ENCODE peak calls at places on chromosomes 1 and 21, in six cellular contexts. V is WTC11, L is K562, K is endothelial cell of umbilical vein, Z is A549, A is H1. G is an unnamed sample.

GRCh38 chr1:98049370-98050115 is 128.7 kb upstream of the DPYD start:
- DNase-seq in Z (no peak), K (peak; percentile 30), L (no peak), A (no peak), V (peak; percentile 36), G (no peak)

GRCh38 chr1:89754518-89754917 is 66.3 kb upstream of the LRRC8D start:
- DNase-seq in L (no peak), A (no peak), V (no peak), Z (no peak), K (no peak), G (no peak)

GRCh38 chr1:35660581-35661473 is 19.5 kb upstream of the PSMB2 start:
- DNase-seq in L (peak; percentile 65), V (peak; percentile 66), K (peak; percentile 30), Z (peak; percentile 20), A (peak; percentile 17), G (no peak)

GRCh38 chr1:56502700-56503245 is 76.6 kb downstream of the PLPP3 start:
- DNase-seq in K (peak; percentile 76), Z (peak; percentile 11), A (no peak), V (no peak), L (peak; percentile 76), G (peak; percentile 37)

GRCh38 chr1:73366734-73367413 is 831.1 kb downstream of the LRRIQ3 start:
- DNase-seq in K (no peak), A (no peak), L (no peak), Z (no peak), V (no peak), G (no peak)

GRCh38 chr1:24713176-24713575 is 32.1 kb upstream of the CLIC4 start:
- DNase-seq in L (no peak), V (no peak), Z (no peak), K (no peak), A (no peak), G (no peak)

GRCh38 chr1:21126324-21126723 is 50.4 kb downstream of the EIF4G3 start:
- DNase-seq in V (peak; percentile 31), Z (no peak), L (no peak), K (no peak), A (peak; percentile 10), G (peak; percentile 67)

GRCh38 chr1:198771562-198772153 is 132.8 kb downstream of the PTPRC start:
- DNase-seq in Z (peak; percentile 42), V (no peak), K (peak; percentile 82), A (no peak), L (peak; percentile 20), G (peak; percentile 7)

GRCh38 chr1:230643887-230644286 is 1.6 kb downstream of the COG2 start:
- DNase-seq in K (no peak), L (peak; percentile 45), Z (peak; percentile 10), V (no peak), A (no peak), G (no peak)

GRCh38 chr1:165143437-165144065 is 213.0 kb downstream of the LMX1A start:
- DNase-seq in Z (no peak), K (no peak), L (peak; percentile 59), V (peak; percentile 75), A (no peak), G (peak; percentile 6)

GRCh38 chr1:210483821-210484220 is 155.1 kb downstream of the HHAT start:
- DNase-seq in V (no peak), A (no peak), Z (no peak), L (no peak), K (no peak), G (no peak)

GRCh38 chr1:29767769-29768425 is 531.6 kb downstream of the PTPRU start:
- DNase-seq in K (no peak), L (no peak), Z (no peak), V (no peak), A (no peak), G (no peak)

GRCh38 chr1:14922942-14923341 is 230.6 kb upstream of the TMEM51 start:
- DNase-seq in L (no peak), Z (no peak), A (no peak), K (no peak), V (no peak), G (no peak)

GRCh38 chr1:59061876-59062275 is 235.0 kb upstream of the FGGY start:
- DNase-seq in Z (peak; percentile 44), A (no peak), V (no peak), L (peak; percentile 32), K (peak; percentile 94), G (no peak)

GRCh38 chr21:42796327-42797062 is 82.8 kb downstream of the WDR4 start:
- DNase-seq in Z (no peak), V (no peak), L (peak; percentile 37), K (no peak), A (no peak), G (peak; percentile 63)

GRCh38 chr1:25799758-25800537 is at the start of gene SELENON:
- DNase-seq in V (peak; percentile 80), K (peak; percentile 51), Z (no peak), A (no peak), L (peak; percentile 51), G (peak; percentile 20)

GRCh38 chr1:198638894-198639319 is at the start of gene PTPRC:
- DNase-seq in Z (no peak), A (no peak), K (no peak), L (peak; percentile 60), V (no peak), G (no peak)

GRCh38 chr1:201331166-201331565 is 46.3 kb downstream of the TNNT2 start:
- DNase-seq in L (no peak), A (no peak), K (no peak), V (no peak), Z (no peak), G (no peak)

GRCh38 chr21:34732388-34732821 is 63.6 kb downstream of the CLIC6 start:
- DNase-seq in K (no peak), L (no peak), A (no peak), V (no peak), Z (no peak), G (no peak)

GRCh38 chr1:23624440-23624839 is 65.1 kb upstream of the ID3 start:
- DNase-seq in A (no peak), K (no peak), V (no peak), L (no peak), Z (no peak), G (no peak)

GRCh38 chr1:95017775-95018174 is 55.0 kb downstream of the ALG14 start:
- DNase-seq in L (no peak), K (no peak), Z (no peak), V (no peak), A (no peak), G (no peak)

GRCh38 chr21:42220138-42220701 is 1.3 kb downstream of the ABCG1 start:
- DNase-seq in K (peak; percentile 91), Z (peak; percentile 70), A (no peak), V (no peak), L (peak; percentile 25), G (peak; percentile 39)

GRCh38 chr21:43734131-43734634 is 15.3 kb downstream of the PDXK start:
- DNase-seq in V (no peak), K (no peak), Z (no peak), L (no peak), A (no peak), G (no peak)

GRCh38 chr1:116919802-116920201 is 10.1 kb downstream of the PTGFRN start:
- DNase-seq in A (no peak), V (no peak), L (peak; percentile 72), Z (no peak), K (no peak), G (peak; percentile 18)

GRCh38 chr1:234604726-234605492 is 5.1 kb downstream of the IRF2BP2 start:
- DNase-seq in Z (no peak), A (no peak), L (peak; percentile 69), K (peak; percentile 49), V (no peak), G (no peak)

GRCh38 chr1:5998051-5998905 is 6.1 kb upstream of the NPHP4 start:
- DNase-seq in Z (no peak), L (no peak), A (no peak), K (no peak), V (peak; percentile 5), G (no peak)

GRCh38 chr1:221699582-221700519 is 42.0 kb downstream of the DUSP10 start:
- DNase-seq in V (no peak), L (no peak), K (no peak), A (no peak), Z (no peak), G (no peak)

GRCh38 chr1:156816561-156817328 is at the start of gene SH2D2A:
- DNase-seq in L (peak; percentile 92), A (no peak), K (no peak), Z (no peak), V (no peak), G (no peak)

GRCh38 chr1:8858888-8859706 is 19.4 kb downstream of the ENO1 start:
- DNase-seq in Z (peak; percentile 72), K (peak; percentile 83), V (peak; percentile 47), A (no peak), L (peak; percentile 83), G (peak; percentile 60)

GRCh38 chr1:183023601-183024351 is 556 bp downstream of the LAMC1 start:
- DNase-seq in K (peak; percentile 78), A (no peak), L (peak; percentile 28), V (peak; percentile 87), Z (peak; percentile 86), G (peak; percentile 77)

GRCh38 chr1:22332795-22333499 is 118.7 kb upstream of the ZBTB40 start:
- DNase-seq in A (no peak), K (no peak), V (no peak), L (peak; percentile 17), Z (peak; percentile 53), G (no peak)

DNA sequence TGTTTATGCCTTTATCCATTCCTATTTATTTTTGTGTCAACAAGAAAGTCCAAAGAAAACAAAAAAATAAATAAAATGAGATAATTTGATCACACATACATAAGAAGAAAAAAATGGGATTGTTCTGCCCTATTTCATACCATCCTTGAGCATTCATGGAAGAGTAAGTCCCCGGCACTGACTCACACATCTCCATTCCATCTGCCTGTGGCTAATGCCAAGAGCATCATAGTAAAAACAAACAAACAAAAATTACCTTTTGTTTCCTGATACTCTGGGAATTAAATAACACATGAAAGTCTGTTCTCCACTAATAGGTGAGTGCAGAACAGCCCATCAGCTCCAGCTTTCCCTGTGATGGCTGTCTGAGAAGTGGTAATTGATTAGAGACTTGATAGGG is 48.1 kb upstream of the BACE2 start:
- DNase-seq in A (no peak), Z (no peak), L (no peak), V (no peak), K (no peak), G (no peak)
- TF ChIP-seq JUN in A (no peak), Z (no peak), L (no peak), V (no peak), K (no peak), G (no peak)

GRCh38 chr1:155076371-155076770 is 2.3 kb upstream of the EFNA3 start:
- DNase-seq in K (no peak), L (no peak), Z (no peak), V (no peak), A (no peak), G (no peak)
- TF ChIP-seq JUN in K (no peak), L (no peak), Z (no peak), V (no peak), A (no peak), G (no peak)

GRCh38 chr1:27522860-27523665 is 33.1 kb upstream of the WASF2 start:
- DNase-seq in V (peak; percentile 58), Z (peak; percentile 32), A (no peak), L (peak; percentile 86), K (peak; percentile 31), G (peak; percentile 52)
- TF ChIP-seq JUN in V (no peak), Z (no peak), A (no peak), L (no peak), K (no peak), G (no peak)

DNA sequence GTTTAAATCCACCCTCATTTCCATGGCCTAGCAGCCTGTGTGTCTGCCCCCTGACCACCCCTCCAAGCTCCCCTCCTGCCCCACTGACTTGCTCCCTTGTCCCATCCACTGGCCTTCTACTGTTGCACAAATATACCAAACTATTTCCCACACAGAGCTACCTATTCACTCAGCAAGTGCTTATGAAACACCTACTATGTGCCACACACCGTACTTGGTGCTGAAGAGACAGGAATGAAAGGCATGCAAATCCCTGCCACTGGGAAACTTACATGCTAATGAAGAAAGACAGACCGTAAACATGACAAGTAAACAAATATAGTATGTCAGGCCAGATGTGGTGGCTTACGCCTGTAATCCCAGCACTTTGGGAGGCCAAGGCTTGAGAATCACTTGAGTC is 49.9 kb upstream of the CAPZB start:
- DNase-seq in A (no peak), K (no peak), Z (no peak), V (no peak), L (no peak), G (no peak)
- TF ChIP-seq JUN in A (no peak), K (no peak), Z (no peak), V (no peak), L (no peak), G (no peak)

G was measured in HepG2.